ENCODE peak calls at places on chromosome 18, in six cellular contexts. S is right cardiac atrium, Y is lung, L is BE2C, N is uterus, T is upper lobe of right lung. P is an unnamed sample. For H3K4me1 and H3K9me3, the result is how much of the 10 kb centered on the place peaks cover.

GRCh38 chr18:6962571-6963451 is 154.8 kb downstream of the LAMA1 start:
- DNase-seq in S (no peak), T (no peak), N (no peak), Y (no peak), L (no peak), P (no peak)

GRCh38 chr18:38174594-38174993 is 609.0 kb upstream of the CELF4 start:
- DNase-seq in L (no peak), T (no peak), N (no peak), Y (no peak), S (no peak), P (no peak)

GRCh38 chr18:46761054-46761769 is 4.4 kb upstream of the ST8SIA5 start:
- DNase-seq in S (no peak), L (no peak), T (no peak), Y (no peak), N (no peak), P (no peak)

GRCh38 chr18:46264255-46264654 is 160.1 kb downstream of the HAUS1 start:
- DNase-seq in Y (no peak), N (no peak), L (no peak), T (no peak), S (no peak), P (no peak)

GRCh38 chr18:35862115-35862640 is 110.3 kb upstream of the RMP24 start:
- DNase-seq in N (no peak), T (no peak), S (no peak), Y (peak), L (no peak), P (peak)

GRCh38 chr18:47898055-47898454 is 32.4 kb downstream of the SMAD2 start:
- DNase-seq in N (no peak), Y (no peak), T (no peak), L (no peak), S (no peak), P (no peak)

GRCh38 chr18:45085916-45086624 is 405.4 kb downstream of the SETBP1 start:
- DNase-seq in S (no peak), N (no peak), L (no peak), T (no peak), Y (no peak), P (no peak)

GRCh38 chr18:37451239-37451825 is 114.3 kb downstream of the CELF4 start:
- DNase-seq in T (no peak), S (no peak), Y (no peak), N (no peak), L (no peak), P (no peak)

GRCh38 chr18:22879279-22879678 is 53.8 kb upstream of the RBBP8 start:
- DNase-seq in S (no peak), Y (no peak), N (no peak), L (no peak), T (no peak), P (no peak)

GRCh38 chr18:5543036-5543671 is 643 bp downstream of the EPB41L3 start:
- DNase-seq in N (no peak), L (no peak), S (peak), Y (no peak), T (peak), P (no peak)
- H3K4me3 ChIP-seq in N (peak), L (no peak), S (peak), Y (peak), T (peak), P (peak)

GRCh38 chr18:73768043-73768442 is 379.6 kb downstream of the FBXO15 start:
- DNase-seq in Y (no peak), T (no peak), S (no peak), L (no peak), N (no peak), P (no peak)
- H3K4me1 ChIP-seq in Y (under half), T (under half), S (under half), L (under half), N (under half), P (under half)

GRCh38 chr18:10213526-10213925 is 240.9 kb upstream of the APCDD1 start:
- DNase-seq in T (no peak), L (no peak), N (no peak), Y (peak), S (no peak), P (no peak)

GRCh38 chr18:10215444-10215843 is 239.0 kb upstream of the APCDD1 start:
- DNase-seq in N (no peak), Y (no peak), T (no peak), S (no peak), L (no peak), P (no peak)

DNA sequence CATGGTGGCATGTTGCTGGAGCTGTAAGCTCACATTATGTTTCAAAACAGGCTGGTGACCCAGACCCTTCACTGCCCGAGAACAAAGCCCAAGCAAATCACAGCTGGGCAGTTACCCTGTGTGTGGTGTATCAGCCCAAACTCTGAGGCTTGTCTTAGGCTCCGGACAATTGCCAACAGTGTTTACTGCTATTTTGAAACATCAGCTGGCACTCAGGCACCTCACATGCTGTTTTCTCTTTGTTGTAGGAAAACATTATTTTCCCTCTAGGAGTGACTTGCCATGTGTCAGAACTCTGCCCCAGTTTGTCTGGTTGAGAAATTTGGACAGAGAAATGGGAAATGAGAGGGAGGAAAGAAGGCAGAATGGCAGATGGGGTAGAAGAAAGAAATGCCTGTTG is 237.6 kb upstream of the APCDD1 start:
- DNase-seq in L (no peak), Y (no peak), S (no peak), N (no peak), T (no peak), P (no peak)
- H3K9me3 ChIP-seq in L (under half), Y (under half), S (under half), N (under half), T (under half), P (under half)

GRCh38 chr18:393558-393957 is 106.9 kb downstream of the COLEC12 start:
- DNase-seq in L (peak), N (no peak), Y (no peak), T (no peak), S (no peak), P (no peak)

GRCh38 chr18:394276-394996 is 106.1 kb downstream of the COLEC12 start:
- DNase-seq in T (no peak), S (no peak), N (no peak), L (no peak), Y (no peak), P (no peak)

GRCh38 chr18:395481-396250 is 104.8 kb downstream of the COLEC12 start:
- DNase-seq in N (peak), Y (no peak), T (no peak), L (peak), S (no peak), P (no peak)

GRCh38 chr18:396251-396555 is 104.3 kb downstream of the COLEC12 start:
- DNase-seq in N (no peak), S (no peak), Y (no peak), T (no peak), L (no peak), P (no peak)

GRCh38 chr18:394997-395383 is 105.5 kb downstream of the COLEC12 start:
- DNase-seq in T (no peak), N (peak), Y (no peak), L (no peak), S (peak), P (no peak)
- H3K4me3 ChIP-seq in T (no peak), N (no peak), Y (no peak), L (no peak), S (no peak), P (no peak)

DNA sequence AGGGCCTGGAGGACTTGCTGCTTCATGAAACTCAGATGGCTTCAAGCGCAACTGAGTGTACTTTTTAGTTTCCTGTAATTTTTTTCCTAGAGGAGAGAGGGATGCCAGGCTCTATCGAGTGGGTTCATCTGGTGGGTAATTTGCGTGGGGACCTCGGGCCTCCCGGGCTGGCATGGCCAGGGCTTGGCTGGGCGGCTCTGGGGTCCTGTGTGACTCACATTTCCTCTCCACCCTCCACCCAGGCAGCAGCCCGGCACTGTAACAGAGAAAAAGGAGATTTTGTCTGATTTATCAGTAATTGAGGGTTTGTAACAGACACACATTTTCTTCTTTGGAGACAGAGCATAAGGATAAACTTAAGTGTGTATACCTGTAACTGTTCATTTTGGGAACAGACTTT is 64.2 kb downstream of the NFATC1 start:
- DNase-seq in L (no peak), S (no peak), Y (no peak), N (no peak), T (no peak), P (no peak)
- H3K4me1 ChIP-seq in L (under half), S (under half), Y (under half), N (under half), T (under half), P (under half)

DNA sequence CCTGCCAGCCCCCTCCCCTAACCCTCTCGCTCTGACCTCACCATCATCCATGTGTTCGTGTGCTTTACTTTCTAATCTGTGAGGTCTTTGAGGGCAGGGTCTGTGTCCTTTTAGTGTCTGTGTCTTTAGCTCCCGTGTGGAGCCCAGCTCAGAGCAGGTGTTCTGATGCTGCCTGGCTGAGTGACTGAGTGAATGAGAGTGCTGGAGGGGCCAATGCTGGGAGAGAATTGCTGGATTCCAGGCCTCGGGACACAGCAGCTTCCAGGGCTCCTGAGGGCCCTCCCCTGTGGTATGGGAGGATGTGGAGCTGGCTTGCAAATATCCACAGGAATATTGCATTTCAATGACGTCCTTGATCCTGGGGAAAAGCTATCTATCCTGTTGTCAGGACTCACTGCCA is 160.6 kb downstream of the ANKRD30B start:
- DNase-seq in S (no peak), Y (no peak), T (no peak), N (no peak), L (no peak), P (no peak)
- H3K9me3 ChIP-seq in S (under half), Y (under half), T (under half), N (under half), L (under half), P (under half)

DNA sequence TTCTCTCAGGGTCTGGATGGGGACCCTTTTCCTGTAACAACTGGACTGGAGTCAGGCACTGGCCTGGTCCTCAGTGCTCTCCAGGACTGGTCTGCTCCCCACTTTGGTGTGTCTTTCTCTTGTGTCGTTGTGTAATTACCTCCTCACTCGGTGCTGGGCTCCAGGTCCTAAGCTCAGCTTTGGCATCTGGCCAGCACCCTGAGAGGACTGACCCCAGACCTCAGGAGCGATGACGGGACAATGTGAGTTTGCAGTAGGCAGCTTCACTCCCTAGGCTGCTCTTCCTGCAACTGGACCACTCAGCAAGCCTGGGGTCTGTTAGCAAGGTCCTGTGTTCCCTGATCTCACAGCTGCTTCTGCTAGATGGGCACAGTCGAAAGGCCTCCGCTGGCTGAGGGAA is 93.8 kb downstream of the COLEC12 start:
- DNase-seq in T (no peak), N (no peak), L (no peak), Y (no peak), S (no peak), P (no peak)
- H3K4me3 ChIP-seq in T (no peak), N (no peak), L (no peak), Y (no peak), S (no peak), P (no peak)

GRCh38 chr18:8830067-8831060 is 125.0 kb downstream of the MTCL1 start:
- DNase-seq in Y (no peak), T (no peak), N (no peak), L (no peak), S (no peak), P (no peak)

GRCh38 chr18:8826971-8827370 is 121.6 kb downstream of the MTCL1 start:
- DNase-seq in N (no peak), Y (no peak), L (no peak), S (no peak), T (no peak), P (no peak)

GRCh38 chr18:8826514-8826913 is 121.2 kb downstream of the MTCL1 start:
- DNase-seq in N (no peak), S (no peak), Y (no peak), L (no peak), T (no peak), P (no peak)

GRCh38 chr18:8828300-8828699 is 122.9 kb downstream of the MTCL1 start:
- DNase-seq in T (no peak), L (no peak), S (no peak), Y (no peak), N (no peak), P (no peak)

GRCh38 chr18:8828798-8829197 is 123.4 kb downstream of the MTCL1 start:
- DNase-seq in Y (peak), L (no peak), N (no peak), S (no peak), T (peak), P (no peak)
- H3K4me1 ChIP-seq in Y (under half), L (under half), N (under half), S (under half), T (under half), P (under half)

GRCh38 chr18:70991577-70991976 is 702.7 kb downstream of the SOCS6 start:
- DNase-seq in L (no peak), S (no peak), Y (no peak), N (no peak), T (no peak), P (no peak)
- H3K9me3 ChIP-seq in L (under half), S (under half), Y (under half), N (under half), T (under half), P (under half)